ENCODE peak calls at places on chromosomes 13 and 19, in seven cellular contexts. M is progenitor cell of endocrine pancreas, C is coronary artery, G is endodermal cell, O is cardiac muscle cell, V is tibial artery, T is A549. Z is an unnamed sample.

GRCh38 chr19:39246951-39247669 is 1.5 kb downstream of the IFNL4 start:
- DNase-seq in M (no peak), C (no peak), G (peak; percentile 90), O (no peak), V (no peak), T (no peak), Z (no peak)

GRCh38 chr13:78192721-78193120 is 274.1 kb upstream of the EDNRB start:
- DNase-seq in M (no peak), C (no peak), G (no peak), O (no peak), V (no peak), T (no peak), Z (no peak)

GRCh38 chr13:43786766-43787517 is at the start of gene ENOX1:
- DNase-seq in M (peak; percentile 46), C (no peak), G (peak; percentile 87), O (peak; percentile 86), V (peak; percentile 29), T (peak; percentile 13), Z (no peak)

GRCh38 chr13:28564030-28564429 is 69.1 kb upstream of the FLT1 start:
- DNase-seq in M (no peak), C (no peak), G (no peak), O (no peak), V (no peak), T (no peak), Z (peak; percentile 88)

GRCh38 chr13:32309812-32310706 is 5.1 kb downstream of the ZAR1L start:
- DNase-seq in M (no peak), C (no peak), G (peak; percentile 52), O (peak; percentile 70), V (no peak), T (peak; percentile 5), Z (no peak)

GRCh38 chr19:16462757-16463250 is 9.0 kb downstream of the EPS15L1 start:
- DNase-seq in M (no peak), C (no peak), G (no peak), O (no peak), V (no peak), T (no peak), Z (no peak)

GRCh38 chr13:98581971-98582702 is 5.2 kb upstream of the STK24 start:
- DNase-seq in M (no peak), C (no peak), G (no peak), O (peak; percentile 84), V (no peak), T (no peak), Z (peak; percentile 60)

GRCh38 chr19:51621178-51621577 is 9.0 kb downstream of the SIGLEC5 start:
- DNase-seq in M (no peak), C (no peak), G (no peak), O (no peak), V (no peak), T (no peak), Z (no peak)

GRCh38 chr13:61123533-61124269 is 291.9 kb downstream of the PCDH20 start:
- DNase-seq in M (no peak), C (no peak), G (peak; percentile 51), O (peak; percentile 2), V (no peak), T (no peak), Z (no peak)

GRCh38 chr19:8001651-8001994 is 3.8 kb downstream of the ELAVL1 start:
- DNase-seq in M (no peak), C (no peak), G (no peak), O (no peak), V (no peak), T (no peak), Z (no peak)

GRCh38 chr19:18340237-18340989 is at the start of gene PGPEP1:
- DNase-seq in M (peak; percentile 56), C (no peak), G (peak; percentile 92), O (peak; percentile 77), V (peak; percentile 35), T (no peak), Z (peak; percentile 61)

GRCh38 chr13:36421447-36421846 is 10.8 kb upstream of the CCNA1 start:
- DNase-seq in M (no peak), C (no peak), G (no peak), O (no peak), V (no peak), T (no peak), Z (no peak)

GRCh38 chr19:52991021-52991420 is 22.7 kb upstream of the ERVV-1 start:
- DNase-seq in M (no peak), C (no peak), G (no peak), O (no peak), V (no peak), T (no peak), Z (no peak)

GRCh38 chr13:111856571-111856970 is 210.4 kb upstream of the SOX1 start:
- DNase-seq in M (no peak), C (no peak), G (no peak), O (no peak), V (no peak), T (no peak), Z (no peak)

GRCh38 chr19:17240062-17240854 is 5.5 kb downstream of the NR2F6 start:
- DNase-seq in M (no peak), C (no peak), G (peak; percentile 40), O (no peak), V (no peak), T (no peak), Z (no peak)

GRCh38 chr19:30394481-30395151 is 22.4 kb downstream of the ZNF536 start:
- DNase-seq in M (no peak), C (no peak), G (no peak), O (no peak), V (no peak), T (no peak), Z (no peak)

GRCh38 chr13:57633141-57633949 is 1.8 kb downstream of the PCDH17 start:
- DNase-seq in M (peak; percentile 52), C (peak; percentile 73), G (peak; percentile 95), O (peak; percentile 52), V (peak; percentile 60), T (no peak), Z (peak; percentile 41)

GRCh38 chr19:21483589-21484170 is 21.7 kb upstream of the ZNF429 start:
- DNase-seq in M (no peak), C (no peak), G (peak; percentile 93), O (peak; percentile 37), V (no peak), T (no peak), Z (peak; percentile 42)

GRCh38 chr13:106599875-106600797 is 32.2 kb upstream of the ARGLU1 start:
- DNase-seq in M (no peak), C (no peak), G (no peak), O (no peak), V (no peak), T (no peak), Z (no peak)

GRCh38 chr19:52398091-52398461 is 427 bp downstream of the ZNF528 start:
- DNase-seq in M (no peak), C (no peak), G (peak; percentile 51), O (peak; percentile 3), V (no peak), T (no peak), Z (no peak)

GRCh38 chr19:3061214-3062161 is 807 bp downstream of the TLE5 start:
- DNase-seq in M (no peak), C (no peak), G (no peak), O (peak; percentile 30), V (no peak), T (no peak), Z (no peak)

GRCh38 chr19:35843676-35844481 is 8.4 kb downstream of the NPHS1 start:
- DNase-seq in M (no peak), C (no peak), G (peak; percentile 95), O (peak; percentile 27), V (no peak), T (peak; percentile 93), Z (no peak)

GRCh38 chr13:76683168-76683567 is 203.0 kb downstream of the KCTD12 start:
- DNase-seq in M (no peak), C (no peak), G (no peak), O (no peak), V (no peak), T (no peak), Z (no peak)

DNA sequence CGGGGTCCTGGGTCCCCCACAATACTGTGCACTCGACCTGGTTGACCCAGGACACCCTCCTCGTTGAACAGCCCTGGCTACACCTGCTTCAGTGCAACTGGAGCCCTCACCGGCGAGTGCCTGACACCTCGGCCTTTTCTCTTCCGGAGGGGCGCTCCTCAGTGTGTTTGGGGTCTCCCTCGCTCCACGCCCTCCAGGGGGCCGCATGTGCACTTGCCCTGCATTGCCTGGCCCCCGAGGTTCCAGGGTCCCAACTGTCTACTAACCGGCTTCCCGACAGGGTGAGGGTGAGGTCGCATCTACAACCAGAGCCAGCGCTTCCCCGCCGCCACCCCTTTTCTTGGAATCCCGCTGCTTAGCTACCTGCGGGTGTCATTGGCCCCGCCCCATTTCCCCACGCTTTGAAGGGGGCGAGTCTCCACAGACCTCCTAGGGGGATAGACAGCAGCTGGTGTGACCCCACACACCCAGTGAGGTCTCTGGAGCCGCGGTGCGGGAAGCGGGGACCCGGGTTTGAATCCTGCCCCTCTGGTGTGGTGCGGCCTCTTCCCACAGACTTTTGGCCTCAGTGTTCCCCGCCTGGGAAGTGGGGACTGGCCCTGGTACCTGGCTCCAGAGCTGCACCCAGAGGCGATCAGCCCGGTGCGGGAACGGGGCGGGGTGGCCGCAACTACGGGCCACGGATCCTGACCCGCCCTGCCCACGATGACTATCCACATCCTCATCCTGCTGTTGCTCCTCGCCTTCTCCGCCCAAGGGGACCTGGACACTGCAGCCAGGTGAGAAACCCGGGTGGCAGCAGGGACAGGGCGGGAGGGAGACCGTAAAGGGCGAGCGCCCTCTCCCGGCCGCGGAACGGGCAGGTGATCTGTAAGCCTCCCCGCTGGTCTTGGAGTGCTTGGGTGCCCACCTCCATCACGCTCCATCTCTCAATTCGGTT is at the start of gene ADM5:
- DNase-seq in M (peak; percentile 60), C (no peak), G (peak; percentile 93), O (peak; percentile 34), V (no peak), T (no peak), Z (no peak)
- TF ChIP-seq CTCF in M (peak; percentile 66), C (peak; percentile 33), G (peak; percentile 85), O (peak; percentile 71), V (peak; percentile 41), T (no peak), Z (no peak)

DNA sequence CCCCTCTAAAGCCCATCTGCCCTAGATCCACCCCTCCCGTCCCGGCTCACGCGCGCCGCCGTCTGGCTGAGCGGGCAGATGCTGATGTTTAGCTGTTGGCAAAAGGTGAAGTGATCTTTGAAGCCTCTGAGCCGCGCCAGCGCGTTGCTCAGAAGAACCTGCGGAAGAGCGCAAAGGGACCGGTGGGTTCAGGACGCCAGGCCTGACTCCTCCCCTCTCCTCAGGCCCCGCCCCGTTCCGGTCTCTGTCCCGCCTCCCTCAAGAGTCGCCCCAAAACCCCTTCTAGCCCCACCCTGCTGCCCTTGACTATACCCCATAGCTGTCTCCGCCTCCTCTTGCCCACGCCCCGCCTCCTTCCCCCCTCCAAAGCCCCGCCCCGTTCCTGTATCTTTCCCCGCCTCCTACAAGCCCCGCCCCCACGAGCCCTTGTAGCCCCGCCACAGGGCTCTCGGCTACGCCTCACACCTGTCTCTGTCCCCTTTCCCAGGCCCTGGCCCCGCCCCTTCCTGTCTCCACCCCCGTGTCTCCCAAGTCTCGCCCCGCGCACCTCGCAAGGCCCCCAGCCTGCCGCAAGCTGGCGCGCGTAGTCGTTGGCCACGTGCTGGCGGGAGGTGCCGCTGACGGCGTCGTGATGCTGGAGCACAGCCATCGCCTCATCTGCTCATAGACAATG is 9.5 kb downstream of the MAN2B1 start:
- DNase-seq in M (no peak), C (no peak), G (peak; percentile 92), O (no peak), V (no peak), T (no peak), Z (no peak)
- TF ChIP-seq CTCF in M (no peak), C (no peak), G (peak; percentile 39), O (peak; percentile 10), V (no peak), T (no peak), Z (no peak)

GRCh38 chr19:5955638-5955935 is 22.4 kb downstream of the RANBP3 start:
- DNase-seq in M (no peak), C (no peak), G (no peak), O (no peak), V (no peak), T (no peak), Z (no peak)
- TF ChIP-seq CTCF in M (no peak), C (no peak), G (no peak), O (no peak), V (no peak), T (no peak), Z (no peak)

GRCh38 chr19:48836089-48837017 is at the start of gene HSD17B14:
- DNase-seq in M (peak; percentile 33), C (no peak), G (peak; percentile 93), O (peak; percentile 66), V (peak; percentile 65), T (no peak), Z (no peak)
- TF ChIP-seq CTCF in M (peak; percentile 5), C (no peak), G (peak; percentile 0), O (no peak), V (no peak), T (peak; percentile 28), Z (no peak)

Z was measured in lung.